ENCODE peak calls at places on chromosomes 2 and 18, in ten cellular contexts. G, E, J, S, D, R, Y, A, Q and B are unnamed samples.

GRCh38 chr2:21052044-21052443 is 8.2 kb upstream of the APOB start:
- DNase-seq in A (no peak), R (peak; percentile 89), D (no peak), Q (no peak), Y (no peak), S (no peak), J (peak; percentile 23), E (no peak), G (no peak), B (no peak)

GRCh38 chr2:153871231-153872221 is at the start of gene GALNT13:
- DNase-seq in Q (peak; percentile 1), D (peak; percentile 88), J (peak; percentile 35), Y (peak; percentile 27), E (no peak), A (no peak), G (no peak), R (peak; percentile 57), S (no peak), B (peak; percentile 47)

GRCh38 chr2:26701596-26701995 is 9.1 kb downstream of the KCNK3 start:
- DNase-seq in R (no peak), S (no peak), J (no peak), G (no peak), A (no peak), Y (no peak), D (no peak), E (no peak), Q (no peak), B (no peak)

GRCh38 chr2:46942143-46942526 is 26.5 kb upstream of the MCFD2 start:
- DNase-seq in G (peak; percentile 49), J (peak; percentile 39), Y (no peak), A (peak; percentile 50), E (peak; percentile 69), Q (peak; percentile 15), R (no peak), D (no peak), S (peak; percentile 75), B (peak; percentile 50)

GRCh38 chr18:9147440-9148238 is 11.1 kb downstream of the ANKRD12 start:
- DNase-seq in E (peak; percentile 29), Y (no peak), D (peak; percentile 14), A (no peak), R (peak; percentile 72), G (peak; percentile 62), J (peak; percentile 58), Q (peak; percentile 79), S (peak; percentile 28), B (no peak)

GRCh38 chr2:86280191-86280667 is 57.2 kb downstream of the REEP1 start:
- DNase-seq in E (no peak), D (no peak), Q (no peak), G (no peak), R (no peak), Y (no peak), S (no peak), J (no peak), A (no peak), B (no peak)

GRCh38 chr2:127025357-127026062 is 81.4 kb downstream of the BIN1 start:
- DNase-seq in S (peak; percentile 78), J (peak; percentile 74), Y (peak; percentile 63), A (peak; percentile 55), E (peak; percentile 40), D (peak; percentile 84), Q (peak; percentile 50), R (no peak), G (peak; percentile 20), B (peak; percentile 88)

GRCh38 chr2:84970266-84970955 is 550 bp upstream of the KCMF1 start:
- DNase-seq in R (no peak), A (peak; percentile 70), G (peak; percentile 73), Y (peak; percentile 64), Q (peak; percentile 69), J (peak; percentile 56), S (peak; percentile 74), D (peak; percentile 50), E (no peak), B (peak; percentile 72)

GRCh38 chr18:31510319-31510718 is 12.3 kb downstream of the DSG2 start:
- DNase-seq in D (no peak), J (no peak), E (no peak), A (no peak), G (no peak), R (peak; percentile 89), Y (no peak), S (no peak), Q (no peak), B (no peak)

GRCh38 chr2:37343537-37344434 is 644 bp upstream of the QPCT start:
- DNase-seq in S (no peak), Q (peak; percentile 47), J (peak; percentile 52), A (no peak), E (no peak), D (no peak), Y (no peak), G (peak; percentile 22), R (peak; percentile 54), B (no peak)

GRCh38 chr2:86760371-86760770 is 30.3 kb downstream of the CD8A start:
- DNase-seq in E (no peak), A (no peak), Q (no peak), Y (no peak), D (no peak), G (no peak), J (no peak), S (no peak), R (no peak), B (no peak)

DNA sequence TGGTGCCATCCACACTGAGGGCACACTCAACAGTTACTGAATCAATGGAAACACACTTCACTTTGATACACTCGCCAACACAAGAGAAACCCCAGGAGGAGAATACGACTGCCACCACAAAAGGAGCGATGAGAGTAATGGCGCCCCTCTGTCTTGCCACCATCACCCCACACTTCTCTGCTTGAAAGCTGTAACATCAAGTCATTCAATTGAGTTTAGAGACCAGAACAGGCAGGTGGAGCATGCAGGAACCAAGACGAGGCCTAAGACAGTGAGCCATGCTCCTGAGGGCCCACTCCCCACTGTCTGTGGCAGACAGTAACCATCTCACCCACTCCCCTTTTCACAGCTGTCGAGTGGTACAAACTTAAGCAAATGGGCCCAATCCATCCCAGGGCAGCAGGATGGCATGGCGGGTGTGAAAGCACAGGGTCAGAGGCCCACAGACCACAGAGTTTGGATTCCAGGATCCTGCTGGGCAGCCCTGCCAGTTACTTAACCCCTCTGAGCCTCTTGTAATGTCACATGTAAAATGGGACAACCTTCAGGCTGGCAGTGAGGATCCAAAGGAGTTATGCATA is 101.9 kb downstream of the TNS1 start:
- DNase-seq in S (no peak), R (no peak), D (no peak), Q (no peak), A (no peak), J (no peak), G (no peak), E (no peak), Y (no peak), B (no peak)
- H3K4me1 ChIP-seq in S (peaks cover 76% of the 10 kb centered on the region), R (peaks cover 83% of the 10 kb centered on the region), D (peaks cover 3% of the 10 kb centered on the region), Q (peaks cover 35% of the 10 kb centered on the region), A (peaks cover 90% of the 10 kb centered on the region), J (peaks cover 70% of the 10 kb centered on the region), G (peaks cover 14% of the 10 kb centered on the region), E (no peaks in the 10 kb centered on the region), Y (peaks cover 94% of the 10 kb centered on the region), B (peaks cover 55% of the 10 kb centered on the region)

GRCh38 chr2:65393743-65394422 is 38.5 kb downstream of the SPRED2 start:
- DNase-seq in A (no peak), J (no peak), Y (no peak), S (no peak), D (no peak), Q (no peak), R (no peak), G (no peak), E (no peak), B (no peak)
- H3K4me1 ChIP-seq in A (peaks cover 41% of the 10 kb centered on the region), J (peaks cover 8% of the 10 kb centered on the region), Y (peaks cover 73% of the 10 kb centered on the region), S (peaks cover 40% of the 10 kb centered on the region), D (no peaks in the 10 kb centered on the region), Q (no peaks in the 10 kb centered on the region), R (peaks cover 82% of the 10 kb centered on the region), G (peaks cover 24% of the 10 kb centered on the region), E (peaks cover 5% of the 10 kb centered on the region), B (peaks cover 18% of the 10 kb centered on the region)

GRCh38 chr2:237688081-237688480 is 60.7 kb downstream of the LRRFIP1 start:
- DNase-seq in R (no peak), E (no peak), D (no peak), J (no peak), G (no peak), A (no peak), Q (no peak), S (no peak), Y (no peak), B (no peak)

GRCh38 chr2:237687666-237688065 is 60.3 kb downstream of the LRRFIP1 start:
- DNase-seq in G (no peak), Q (no peak), A (peak; percentile 67), J (peak; percentile 82), E (peak; percentile 81), R (peak; percentile 90), S (peak; percentile 83), D (no peak), Y (peak; percentile 81), B (peak; percentile 83)

GRCh38 chr2:237691200-237691907 is 64.0 kb downstream of the LRRFIP1 start:
- DNase-seq in D (no peak), Y (no peak), S (peak; percentile 56), A (no peak), R (no peak), Q (no peak), E (no peak), G (no peak), J (no peak), B (peak; percentile 55)

GRCh38 chr2:237691908-237692600 is 64.7 kb downstream of the LRRFIP1 start:
- DNase-seq in A (peak; percentile 97), G (peak; percentile 96), Y (peak; percentile 96), J (peak; percentile 95), E (peak; percentile 92), S (peak; percentile 99), Q (peak; percentile 69), R (peak; percentile 69), D (peak; percentile 99), B (peak; percentile 97)

DNA sequence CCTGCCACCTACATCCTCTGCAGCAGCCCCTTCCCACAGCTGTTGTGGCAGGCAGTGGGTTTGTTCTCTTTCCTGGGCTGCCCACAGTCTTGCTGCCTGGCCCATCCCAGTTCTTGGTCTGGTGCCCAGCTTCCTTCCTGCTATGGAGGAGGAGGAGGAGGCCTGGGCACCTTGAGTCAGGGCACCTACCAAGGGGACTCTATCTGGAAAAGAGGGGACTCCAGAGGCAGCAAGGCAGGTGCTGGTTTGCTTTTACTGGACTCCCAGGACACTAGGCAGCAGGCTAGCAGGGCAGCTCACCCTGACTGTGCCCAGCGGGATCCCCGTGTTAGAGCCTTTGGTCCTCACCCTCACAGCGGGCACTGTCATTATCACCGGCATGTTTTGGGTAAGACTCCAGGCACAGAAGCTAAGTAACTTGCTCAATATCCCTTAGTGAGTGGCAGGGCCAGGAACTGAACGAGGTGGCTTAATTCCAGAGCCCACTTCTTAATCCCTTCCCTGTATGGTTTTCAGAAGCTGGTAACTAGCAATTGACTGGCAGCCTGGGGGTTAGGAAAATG is 62.3 kb downstream of the LRRFIP1 start:
- DNase-seq in A (peak; percentile 76), Y (no peak), D (no peak), Q (no peak), R (no peak), E (no peak), G (no peak), J (no peak), S (peak; percentile 73), B (peak; percentile 73)
- H3K4me1 ChIP-seq in A (peaks cover 43% of the 10 kb centered on the region), Y (peaks cover 78% of the 10 kb centered on the region), D (peaks cover 7% of the 10 kb centered on the region), Q (peaks cover 48% of the 10 kb centered on the region), R (peaks cover 69% of the 10 kb centered on the region), E (peaks cover 67% of the 10 kb centered on the region), G (peaks cover 20% of the 10 kb centered on the region), J (peaks cover 12% of the 10 kb centered on the region), S (peaks cover 59% of the 10 kb centered on the region), B (peaks cover 27% of the 10 kb centered on the region)

DNA sequence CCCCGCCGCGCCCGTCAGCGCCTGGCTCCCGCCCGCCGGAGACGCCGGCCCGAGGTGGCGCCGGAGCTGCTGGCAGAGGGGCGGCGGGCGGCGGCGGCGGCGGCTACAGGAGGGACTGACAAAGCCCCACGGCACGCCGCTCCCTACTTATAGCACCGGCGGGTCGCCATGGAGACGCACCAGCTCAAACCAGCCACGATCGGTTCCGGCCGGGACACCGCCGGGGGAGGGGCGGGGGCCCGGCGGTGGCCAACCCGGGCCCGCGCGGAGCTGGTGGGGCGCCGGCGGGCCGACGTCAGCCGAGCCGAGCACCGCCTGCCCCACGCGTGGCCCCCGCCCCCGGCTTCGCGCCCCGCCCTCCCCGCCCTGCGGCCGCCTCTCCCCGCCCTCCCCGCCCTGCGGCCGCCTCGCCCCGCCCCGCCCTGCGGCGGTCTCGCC is at the start of gene ODC1:
- DNase-seq in Y (peak; percentile 93), Q (peak; percentile 83), J (peak; percentile 96), D (peak; percentile 99), G (peak; percentile 98), A (peak; percentile 97), R (peak; percentile 88), S (peak; percentile 96), E (peak; percentile 99), B (peak; percentile 97)
- H3K4me1 ChIP-seq in Y (peaks cover 44% of the 10 kb centered on the region), Q (peaks cover 28% of the 10 kb centered on the region), J (peaks cover 9% of the 10 kb centered on the region), D (peaks cover 9% of the 10 kb centered on the region), G (peaks cover 17% of the 10 kb centered on the region), A (peaks cover 48% of the 10 kb centered on the region), R (peaks cover 67% of the 10 kb centered on the region), S (peaks cover 60% of the 10 kb centered on the region), E (peaks cover 35% of the 10 kb centered on the region), B (peaks cover 3% of the 10 kb centered on the region)